ENCODE peak calls at places on chromosomes 12 and 14, in seven cellular contexts. One of them, this sample, is unnamed.

GRCh38 chr12:124829008-124829707 is 34.5 kb downstream of the SCARB1 start:
- DNase-seq in GM23338: no peak
- DNase-seq in neural progenitor cell: no peak
- DNase-seq in PC-3: peak
- DNase-seq in GM23248: peak
- DNase-seq in HCT116: no peak
- DNase-seq in MM.1S: no peak
- DNase-seq in this sample: peak

GRCh38 chr14:68113328-68113930 is 293.9 kb downstream of the RAD51B start:
- DNase-seq in GM23338: peak
- DNase-seq in neural progenitor cell: no peak
- DNase-seq in PC-3: no peak
- DNase-seq in GM23248: no peak
- DNase-seq in HCT116: no peak
- DNase-seq in MM.1S: no peak
- DNase-seq in this sample: no peak

GRCh38 chr12:121806556-121807308 is 2.9 kb downstream of the SETD1B start:
- DNase-seq in GM23338: no peak
- DNase-seq in neural progenitor cell: peak
- DNase-seq in PC-3: peak
- DNase-seq in GM23248: peak
- DNase-seq in HCT116: no peak
- DNase-seq in MM.1S: no peak
- DNase-seq in this sample: peak

GRCh38 chr14:54348001-54348611 is 48.7 kb upstream of the CDKN3 start:
- DNase-seq in GM23338: peak
- DNase-seq in neural progenitor cell: peak
- DNase-seq in PC-3: peak
- DNase-seq in GM23248: peak
- DNase-seq in HCT116: peak
- DNase-seq in MM.1S: peak
- DNase-seq in this sample: peak

GRCh38 chr12:42887657-42888056 is 298.1 kb upstream of the PRICKLE1 start:
- DNase-seq in GM23338: no peak
- DNase-seq in neural progenitor cell: no peak
- DNase-seq in PC-3: peak
- DNase-seq in GM23248: no peak
- DNase-seq in HCT116: no peak
- DNase-seq in MM.1S: no peak
- DNase-seq in this sample: no peak

GRCh38 chr12:92648242-92649031 is 54.4 kb upstream of the PLEKHG7 start:
- DNase-seq in GM23338: peak
- DNase-seq in neural progenitor cell: peak
- DNase-seq in PC-3: peak
- DNase-seq in GM23248: peak
- DNase-seq in HCT116: no peak
- DNase-seq in MM.1S: peak
- DNase-seq in this sample: no peak

GRCh38 chr14:23556700-23557440 is 799 bp downstream of the THTPA start:
- DNase-seq in GM23338: no peak
- DNase-seq in neural progenitor cell: no peak
- DNase-seq in PC-3: peak
- DNase-seq in GM23248: peak
- DNase-seq in HCT116: no peak
- DNase-seq in MM.1S: no peak
- DNase-seq in this sample: no peak

GRCh38 chr12:15966426-15966825 is 55.3 kb downstream of the DERA start:
- DNase-seq in GM23338: no peak
- DNase-seq in neural progenitor cell: no peak
- DNase-seq in PC-3: peak
- DNase-seq in GM23248: peak
- DNase-seq in HCT116: no peak
- DNase-seq in MM.1S: no peak
- DNase-seq in this sample: no peak

GRCh38 chr12:120711411-120711810 is 1.2 kb downstream of the UNC119B start:
- DNase-seq in GM23338: no peak
- DNase-seq in neural progenitor cell: peak
- DNase-seq in PC-3: no peak
- DNase-seq in GM23248: peak
- DNase-seq in HCT116: no peak
- DNase-seq in MM.1S: no peak
- DNase-seq in this sample: no peak

GRCh38 chr12:108933950-108934349 is 54.1 kb downstream of the DAO start:
- DNase-seq in GM23338: no peak
- DNase-seq in neural progenitor cell: no peak
- DNase-seq in PC-3: no peak
- DNase-seq in GM23248: no peak
- DNase-seq in HCT116: no peak
- DNase-seq in MM.1S: no peak
- DNase-seq in this sample: no peak

GRCh38 chr12:22874151-22874550 is 249.2 kb downstream of the ETNK1 start:
- DNase-seq in GM23338: no peak
- DNase-seq in neural progenitor cell: no peak
- DNase-seq in PC-3: no peak
- DNase-seq in GM23248: peak
- DNase-seq in HCT116: no peak
- DNase-seq in MM.1S: no peak
- DNase-seq in this sample: no peak

GRCh38 chr14:36941783-36942521 is 230.5 kb downstream of the SLC25A21 start:
- DNase-seq in GM23338: peak
- DNase-seq in neural progenitor cell: peak
- DNase-seq in PC-3: peak
- DNase-seq in GM23248: peak
- DNase-seq in HCT116: peak
- DNase-seq in MM.1S: peak
- DNase-seq in this sample: peak

GRCh38 chr14:26281280-26281998 is 316.4 kb downstream of the NOVA1 start:
- DNase-seq in GM23338: peak
- DNase-seq in neural progenitor cell: no peak
- DNase-seq in PC-3: peak
- DNase-seq in GM23248: peak
- DNase-seq in HCT116: no peak
- DNase-seq in MM.1S: no peak
- DNase-seq in this sample: peak

GRCh38 chr12:53564941-53565340 is 57.7 kb upstream of the NPFF start:
- DNase-seq in GM23338: no peak
- DNase-seq in neural progenitor cell: no peak
- DNase-seq in PC-3: no peak
- DNase-seq in GM23248: no peak
- DNase-seq in HCT116: no peak
- DNase-seq in MM.1S: no peak
- DNase-seq in this sample: no peak

GRCh38 chr14:103746706-103747105 is 31.1 kb downstream of the ZFYVE21 start:
- DNase-seq in GM23338: no peak
- DNase-seq in neural progenitor cell: no peak
- DNase-seq in PC-3: peak
- DNase-seq in GM23248: peak
- DNase-seq in HCT116: no peak
- DNase-seq in MM.1S: no peak
- DNase-seq in this sample: no peak

GRCh38 chr12:66010787-66011547 is 119.6 kb downstream of the LLPH start:
- DNase-seq in GM23338: no peak
- DNase-seq in neural progenitor cell: no peak
- DNase-seq in PC-3: no peak
- DNase-seq in GM23248: no peak
- DNase-seq in HCT116: no peak
- DNase-seq in MM.1S: no peak
- DNase-seq in this sample: no peak

GRCh38 chr14:73248294-73248868 is 11.1 kb downstream of the PAPLN start:
- DNase-seq in GM23338: no peak
- DNase-seq in neural progenitor cell: no peak
- DNase-seq in PC-3: peak
- DNase-seq in GM23248: peak
- DNase-seq in HCT116: no peak
- DNase-seq in MM.1S: no peak
- DNase-seq in this sample: no peak

DNA sequence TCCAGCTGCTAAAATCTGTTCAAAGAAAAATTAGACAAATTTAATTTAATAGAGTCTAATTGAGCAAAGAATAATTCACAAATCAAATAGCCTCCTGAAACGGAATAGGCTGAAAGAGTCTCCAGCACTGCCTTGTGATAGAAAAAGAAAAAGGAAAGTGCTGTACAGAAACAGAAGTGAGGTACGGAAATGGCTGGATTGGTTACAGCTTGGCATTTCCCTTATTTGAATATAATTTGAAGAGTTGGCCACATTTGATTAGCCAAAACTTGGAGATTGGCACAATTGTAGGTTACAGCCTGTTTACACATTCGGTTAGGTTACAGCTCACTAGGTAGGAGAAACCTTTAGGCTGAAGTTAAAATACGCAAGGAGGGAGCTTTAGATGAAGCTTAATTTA is 24.8 kb upstream of the PCED1B start:
- DNase-seq in GM23338: no peak
- DNase-seq in neural progenitor cell: no peak
- DNase-seq in PC-3: no peak
- DNase-seq in GM23248: no peak
- DNase-seq in HCT116: no peak
- DNase-seq in MM.1S: no peak
- DNase-seq in this sample: no peak
- TF ChIP-seq EZH2phosphoT487 in GM23338: no peak
- TF ChIP-seq EZH2phosphoT487 in neural progenitor cell: no peak
- TF ChIP-seq EZH2phosphoT487 in PC-3: no peak
- TF ChIP-seq EZH2phosphoT487 in GM23248: no peak
- TF ChIP-seq EZH2phosphoT487 in HCT116: no peak
- TF ChIP-seq EZH2phosphoT487 in MM.1S: no peak
- TF ChIP-seq EZH2phosphoT487 in this sample: no peak

GRCh38 chr12:107165581-107165980 is 72.2 kb upstream of the CRY1 start:
- DNase-seq in GM23338: no peak
- DNase-seq in neural progenitor cell: no peak
- DNase-seq in PC-3: no peak
- DNase-seq in GM23248: no peak
- DNase-seq in HCT116: no peak
- DNase-seq in MM.1S: no peak
- DNase-seq in this sample: peak

GRCh38 chr12:107169200-107169599 is 75.9 kb upstream of the CRY1 start:
- DNase-seq in GM23338: no peak
- DNase-seq in neural progenitor cell: no peak
- DNase-seq in PC-3: no peak
- DNase-seq in GM23248: no peak
- DNase-seq in HCT116: no peak
- DNase-seq in MM.1S: no peak
- DNase-seq in this sample: no peak

GRCh38 chr12:107163413-107163812 is 70.1 kb upstream of the CRY1 start:
- DNase-seq in GM23338: no peak
- DNase-seq in neural progenitor cell: no peak
- DNase-seq in PC-3: peak
- DNase-seq in GM23248: peak
- DNase-seq in HCT116: no peak
- DNase-seq in MM.1S: no peak
- DNase-seq in this sample: no peak

GRCh38 chr12:107164392-107164791 is 71.0 kb upstream of the CRY1 start:
- DNase-seq in GM23338: no peak
- DNase-seq in neural progenitor cell: no peak
- DNase-seq in PC-3: no peak
- DNase-seq in GM23248: no peak
- DNase-seq in HCT116: no peak
- DNase-seq in MM.1S: peak
- DNase-seq in this sample: no peak

DNA sequence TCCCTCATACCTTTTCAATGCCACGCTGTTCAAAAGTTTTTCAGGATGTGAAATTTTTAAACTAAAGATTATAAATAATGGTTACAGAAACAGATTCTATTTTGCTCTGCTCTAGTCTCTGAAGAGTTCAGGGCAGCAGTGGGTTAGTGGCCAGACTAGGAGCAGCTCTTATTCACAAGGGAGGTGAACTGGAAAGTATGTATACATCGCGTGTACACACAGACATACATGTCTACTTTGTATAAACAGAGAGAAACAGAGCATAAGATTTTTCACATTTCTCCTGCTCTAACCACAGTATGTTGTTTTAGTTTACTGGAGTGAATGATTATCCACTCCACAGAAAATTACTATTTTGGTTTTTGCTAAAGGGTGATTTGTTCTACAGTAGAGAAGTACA is 74.4 kb upstream of the CRY1 start:
- DNase-seq in GM23338: no peak
- DNase-seq in neural progenitor cell: no peak
- DNase-seq in PC-3: no peak
- DNase-seq in GM23248: no peak
- DNase-seq in HCT116: no peak
- DNase-seq in MM.1S: no peak
- DNase-seq in this sample: no peak
- H2AFZ ChIP-seq in GM23338: peak
- H2AFZ ChIP-seq in neural progenitor cell: no peak
- H2AFZ ChIP-seq in PC-3: no peak
- H2AFZ ChIP-seq in GM23248: no peak
- H2AFZ ChIP-seq in HCT116: no peak
- H2AFZ ChIP-seq in MM.1S: no peak
- H2AFZ ChIP-seq in this sample: no peak

GRCh38 chr12:67512061-67512460 is 136.5 kb upstream of the DYRK2 start:
- DNase-seq in GM23338: no peak
- DNase-seq in neural progenitor cell: no peak
- DNase-seq in PC-3: no peak
- DNase-seq in GM23248: no peak
- DNase-seq in HCT116: no peak
- DNase-seq in MM.1S: no peak
- DNase-seq in this sample: no peak
- TF ChIP-seq EZH2phosphoT487 in GM23338: no peak
- TF ChIP-seq EZH2phosphoT487 in neural progenitor cell: no peak
- TF ChIP-seq EZH2phosphoT487 in PC-3: no peak
- TF ChIP-seq EZH2phosphoT487 in GM23248: no peak
- TF ChIP-seq EZH2phosphoT487 in HCT116: no peak
- TF ChIP-seq EZH2phosphoT487 in MM.1S: no peak
- TF ChIP-seq EZH2phosphoT487 in this sample: no peak

GRCh38 chr12:32448581-32448980 is 49.2 kb downstream of the FGD4 start:
- DNase-seq in GM23338: no peak
- DNase-seq in neural progenitor cell: no peak
- DNase-seq in PC-3: no peak
- DNase-seq in GM23248: peak
- DNase-seq in HCT116: no peak
- DNase-seq in MM.1S: no peak
- DNase-seq in this sample: no peak

GRCh38 chr12:32443491-32443890 is 44.1 kb downstream of the FGD4 start:
- DNase-seq in GM23338: no peak
- DNase-seq in neural progenitor cell: no peak
- DNase-seq in PC-3: no peak
- DNase-seq in GM23248: no peak
- DNase-seq in HCT116: no peak
- DNase-seq in MM.1S: no peak
- DNase-seq in this sample: no peak

GRCh38 chr12:32446306-32447119 is 47.2 kb downstream of the FGD4 start:
- DNase-seq in GM23338: no peak
- DNase-seq in neural progenitor cell: peak
- DNase-seq in PC-3: no peak
- DNase-seq in GM23248: no peak
- DNase-seq in HCT116: no peak
- DNase-seq in MM.1S: no peak
- DNase-seq in this sample: peak

GRCh38 chr12:32445356-32445755 is 46.0 kb downstream of the FGD4 start:
- DNase-seq in GM23338: no peak
- DNase-seq in neural progenitor cell: no peak
- DNase-seq in PC-3: no peak
- DNase-seq in GM23248: no peak
- DNase-seq in HCT116: no peak
- DNase-seq in MM.1S: no peak
- DNase-seq in this sample: no peak

DNA sequence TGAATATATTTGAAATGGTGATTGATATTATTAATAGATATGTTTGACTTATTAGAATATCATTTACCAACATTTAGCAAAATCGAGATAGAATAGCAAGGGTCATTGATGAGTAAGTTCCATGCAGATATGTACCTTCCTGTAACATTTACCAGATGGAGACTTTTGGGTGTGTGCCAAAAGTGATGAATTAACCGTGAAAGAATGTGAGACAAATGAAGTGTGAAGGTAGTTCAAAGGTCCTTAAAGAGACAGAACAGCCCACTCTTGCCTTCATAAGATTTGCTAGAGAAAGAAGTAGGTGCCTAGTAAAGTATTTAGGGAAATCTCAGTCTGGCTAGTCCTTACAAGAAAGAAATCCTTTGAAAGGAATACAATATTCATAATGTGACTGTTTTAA is 45.5 kb downstream of the FGD4 start:
- DNase-seq in GM23338: no peak
- DNase-seq in neural progenitor cell: peak
- DNase-seq in PC-3: peak
- DNase-seq in GM23248: peak
- DNase-seq in HCT116: peak
- DNase-seq in MM.1S: no peak
- DNase-seq in this sample: peak
- H2AFZ ChIP-seq in GM23338: no peak
- H2AFZ ChIP-seq in neural progenitor cell: no peak
- H2AFZ ChIP-seq in PC-3: no peak
- H2AFZ ChIP-seq in GM23248: no peak
- H2AFZ ChIP-seq in HCT116: no peak
- H2AFZ ChIP-seq in MM.1S: no peak
- H2AFZ ChIP-seq in this sample: no peak

This sample was measured in hepatocyte.